ENCODE peak calls at places on chromosomes 13 and 19, in ten cellular contexts. One of them, this sample, is unnamed.

GRCh38 chr13:71374471-71375041 is 492.4 kb downstream of the DACH1 start:
- DNase-seq in transverse colon: no peak
- DNase-seq in thyroid gland: no peak
- DNase-seq in coronary artery: no peak
- DNase-seq in A549: no peak
- DNase-seq in caudate nucleus: no peak
- DNase-seq in thoracic aorta: no peak
- DNase-seq in CD4-positive, alpha-beta T cell: no peak
- DNase-seq in aorta: no peak
- DNase-seq in foreskin keratinocyte: peak
- DNase-seq in this sample: no peak

GRCh38 chr13:36006347-36006746 is 124.8 kb downstream of the DCLK1 start:
- DNase-seq in thyroid gland: no peak
- DNase-seq in CD4-positive, alpha-beta T cell: no peak
- DNase-seq in transverse colon: no peak
- DNase-seq in caudate nucleus: no peak
- DNase-seq in coronary artery: no peak
- DNase-seq in thoracic aorta: no peak
- DNase-seq in foreskin keratinocyte: no peak
- DNase-seq in aorta: no peak
- DNase-seq in A549: no peak
- DNase-seq in this sample: no peak

GRCh38 chr19:33905473-33905936 is 108.8 kb downstream of the KCTD15 start:
- DNase-seq in CD4-positive, alpha-beta T cell: no peak
- DNase-seq in coronary artery: no peak
- DNase-seq in thoracic aorta: no peak
- DNase-seq in foreskin keratinocyte: peak
- DNase-seq in caudate nucleus: no peak
- DNase-seq in transverse colon: peak
- DNase-seq in A549: no peak
- DNase-seq in aorta: no peak
- DNase-seq in thyroid gland: peak
- DNase-seq in this sample: no peak

GRCh38 chr19:13153627-13154240 is 3.5 kb downstream of the IER2 start:
- DNase-seq in thyroid gland: peak
- DNase-seq in foreskin keratinocyte: no peak
- DNase-seq in thoracic aorta: no peak
- DNase-seq in A549: no peak
- DNase-seq in aorta: peak
- DNase-seq in caudate nucleus: no peak
- DNase-seq in coronary artery: peak
- DNase-seq in CD4-positive, alpha-beta T cell: no peak
- DNase-seq in transverse colon: peak
- DNase-seq in this sample: no peak

GRCh38 chr19:39157997-39158389 is 32.4 kb downstream of the PAK4 start:
- DNase-seq in thoracic aorta: no peak
- DNase-seq in coronary artery: no peak
- DNase-seq in CD4-positive, alpha-beta T cell: no peak
- DNase-seq in aorta: no peak
- DNase-seq in transverse colon: no peak
- DNase-seq in A549: no peak
- DNase-seq in thyroid gland: no peak
- DNase-seq in caudate nucleus: no peak
- DNase-seq in foreskin keratinocyte: no peak
- DNase-seq in this sample: no peak

GRCh38 chr13:91045351-91046034 is 302.0 kb upstream of the MIR17HG start:
- DNase-seq in A549: peak
- DNase-seq in thoracic aorta: no peak
- DNase-seq in foreskin keratinocyte: peak
- DNase-seq in CD4-positive, alpha-beta T cell: no peak
- DNase-seq in transverse colon: no peak
- DNase-seq in aorta: no peak
- DNase-seq in coronary artery: no peak
- DNase-seq in caudate nucleus: no peak
- DNase-seq in thyroid gland: no peak
- DNase-seq in this sample: no peak

GRCh38 chr19:10408511-10409291 is 5.4 kb upstream of the CDC37 start:
- DNase-seq in thoracic aorta: no peak
- DNase-seq in aorta: peak
- DNase-seq in caudate nucleus: no peak
- DNase-seq in thyroid gland: no peak
- DNase-seq in foreskin keratinocyte: no peak
- DNase-seq in A549: no peak
- DNase-seq in transverse colon: peak
- DNase-seq in CD4-positive, alpha-beta T cell: peak
- DNase-seq in coronary artery: no peak
- DNase-seq in this sample: no peak

GRCh38 chr19:17755977-17756670 is 4.8 kb downstream of the FCHO1 start:
- DNase-seq in caudate nucleus: peak
- DNase-seq in aorta: no peak
- DNase-seq in foreskin keratinocyte: no peak
- DNase-seq in thyroid gland: peak
- DNase-seq in CD4-positive, alpha-beta T cell: peak
- DNase-seq in transverse colon: peak
- DNase-seq in A549: peak
- DNase-seq in coronary artery: no peak
- DNase-seq in thoracic aorta: no peak
- DNase-seq in this sample: peak

GRCh38 chr19:800360-801029 is 3.2 kb downstream of the PTBP1 start:
- DNase-seq in CD4-positive, alpha-beta T cell: no peak
- DNase-seq in caudate nucleus: no peak
- DNase-seq in coronary artery: no peak
- DNase-seq in thoracic aorta: no peak
- DNase-seq in transverse colon: peak
- DNase-seq in A549: no peak
- DNase-seq in thyroid gland: peak
- DNase-seq in foreskin keratinocyte: peak
- DNase-seq in aorta: no peak
- DNase-seq in this sample: no peak
- H3K27ac ChIP-seq in CD4-positive, alpha-beta T cell: no peak
- H3K27ac ChIP-seq in caudate nucleus: no peak
- H3K27ac ChIP-seq in coronary artery: peak
- H3K27ac ChIP-seq in thoracic aorta: peak
- H3K27ac ChIP-seq in transverse colon: peak
- H3K27ac ChIP-seq in A549: peak
- H3K27ac ChIP-seq in thyroid gland: peak
- H3K27ac ChIP-seq in foreskin keratinocyte: peak
- H3K27ac ChIP-seq in aorta: no peak
- H3K27ac ChIP-seq in this sample: no peak

GRCh38 chr19:41187884-41188279 is 5.1 kb upstream of the CYP2S1 start:
- DNase-seq in thoracic aorta: no peak
- DNase-seq in CD4-positive, alpha-beta T cell: no peak
- DNase-seq in A549: no peak
- DNase-seq in thyroid gland: no peak
- DNase-seq in coronary artery: no peak
- DNase-seq in aorta: no peak
- DNase-seq in foreskin keratinocyte: no peak
- DNase-seq in transverse colon: no peak
- DNase-seq in caudate nucleus: no peak
- DNase-seq in this sample: no peak

GRCh38 chr19:41193420-41194156 is 569 bp downstream of the CYP2S1 start:
- DNase-seq in aorta: no peak
- DNase-seq in thyroid gland: no peak
- DNase-seq in CD4-positive, alpha-beta T cell: no peak
- DNase-seq in thoracic aorta: no peak
- DNase-seq in foreskin keratinocyte: no peak
- DNase-seq in caudate nucleus: no peak
- DNase-seq in coronary artery: no peak
- DNase-seq in transverse colon: no peak
- DNase-seq in A549: no peak
- DNase-seq in this sample: no peak

GRCh38 chr19:41186971-41187883 is 5.8 kb upstream of the CYP2S1 start:
- DNase-seq in CD4-positive, alpha-beta T cell: no peak
- DNase-seq in aorta: no peak
- DNase-seq in coronary artery: no peak
- DNase-seq in thyroid gland: no peak
- DNase-seq in foreskin keratinocyte: no peak
- DNase-seq in caudate nucleus: no peak
- DNase-seq in A549: no peak
- DNase-seq in thoracic aorta: no peak
- DNase-seq in transverse colon: no peak
- DNase-seq in this sample: no peak

GRCh38 chr19:41192574-41193419 is at the start of gene CYP2S1:
- DNase-seq in thyroid gland: no peak
- DNase-seq in A549: peak
- DNase-seq in coronary artery: no peak
- DNase-seq in caudate nucleus: no peak
- DNase-seq in transverse colon: peak
- DNase-seq in aorta: peak
- DNase-seq in foreskin keratinocyte: no peak
- DNase-seq in thoracic aorta: no peak
- DNase-seq in CD4-positive, alpha-beta T cell: no peak
- DNase-seq in this sample: no peak

DNA sequence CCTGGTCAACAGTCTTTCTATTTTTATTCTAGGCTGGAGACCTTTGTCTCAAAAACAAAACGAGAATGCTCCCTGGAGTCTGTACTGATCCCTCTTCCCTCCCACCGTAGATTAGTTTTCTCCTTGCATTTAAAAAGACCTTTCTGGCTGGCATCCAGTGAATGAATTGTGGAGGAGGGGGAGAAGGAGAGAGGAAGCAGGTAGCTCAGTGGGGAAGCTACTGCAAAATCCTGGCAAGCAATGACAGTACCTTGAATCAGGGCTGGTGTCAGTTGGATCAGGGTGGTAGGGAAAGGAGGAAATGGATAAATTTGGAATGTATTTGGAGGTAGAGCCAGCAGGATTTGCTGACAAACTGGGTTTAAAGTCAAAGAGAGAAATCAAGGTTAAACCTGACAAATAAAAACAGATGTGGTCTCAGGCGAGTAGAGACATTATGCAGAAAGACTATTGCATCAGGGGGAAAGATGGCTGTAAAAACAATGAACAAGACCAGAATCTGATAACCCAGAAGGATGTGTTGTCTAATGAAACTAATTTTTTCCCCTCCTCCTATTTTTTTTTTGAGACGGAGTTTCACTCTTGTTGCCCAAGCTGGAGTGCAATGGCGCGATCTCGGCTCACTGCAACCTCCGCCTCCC is 3.5 kb upstream of the CYP2S1 start:
- DNase-seq in A549: no peak
- DNase-seq in caudate nucleus: no peak
- DNase-seq in coronary artery: no peak
- DNase-seq in aorta: no peak
- DNase-seq in foreskin keratinocyte: no peak
- DNase-seq in CD4-positive, alpha-beta T cell: no peak
- DNase-seq in transverse colon: no peak
- DNase-seq in thoracic aorta: no peak
- DNase-seq in thyroid gland: no peak
- DNase-seq in this sample: no peak
- H3K27ac ChIP-seq in A549: peak
- H3K27ac ChIP-seq in caudate nucleus: no peak
- H3K27ac ChIP-seq in coronary artery: no peak
- H3K27ac ChIP-seq in aorta: no peak
- H3K27ac ChIP-seq in foreskin keratinocyte: no peak
- H3K27ac ChIP-seq in CD4-positive, alpha-beta T cell: no peak
- H3K27ac ChIP-seq in transverse colon: no peak
- H3K27ac ChIP-seq in thoracic aorta: no peak
- H3K27ac ChIP-seq in thyroid gland: no peak
- H3K27ac ChIP-seq in this sample: no peak

GRCh38 chr19:867855-868457 is 8.5 kb downstream of the CFD start:
- DNase-seq in CD4-positive, alpha-beta T cell: no peak
- DNase-seq in foreskin keratinocyte: no peak
- DNase-seq in coronary artery: no peak
- DNase-seq in A549: no peak
- DNase-seq in caudate nucleus: no peak
- DNase-seq in aorta: no peak
- DNase-seq in thoracic aorta: no peak
- DNase-seq in transverse colon: no peak
- DNase-seq in thyroid gland: no peak
- DNase-seq in this sample: no peak

GRCh38 chr19:870963-871401 is 11.5 kb downstream of the CFD start:
- DNase-seq in thoracic aorta: no peak
- DNase-seq in aorta: no peak
- DNase-seq in A549: peak
- DNase-seq in foreskin keratinocyte: no peak
- DNase-seq in thyroid gland: peak
- DNase-seq in coronary artery: no peak
- DNase-seq in transverse colon: no peak
- DNase-seq in CD4-positive, alpha-beta T cell: no peak
- DNase-seq in caudate nucleus: no peak
- DNase-seq in this sample: no peak

GRCh38 chr19:868458-869244 is 9.2 kb downstream of the CFD start:
- DNase-seq in coronary artery: no peak
- DNase-seq in thyroid gland: no peak
- DNase-seq in thoracic aorta: no peak
- DNase-seq in foreskin keratinocyte: no peak
- DNase-seq in aorta: no peak
- DNase-seq in transverse colon: no peak
- DNase-seq in A549: no peak
- DNase-seq in CD4-positive, alpha-beta T cell: no peak
- DNase-seq in caudate nucleus: no peak
- DNase-seq in this sample: no peak

GRCh38 chr19:870314-870713 is 10.8 kb downstream of the CFD start:
- DNase-seq in aorta: no peak
- DNase-seq in thoracic aorta: no peak
- DNase-seq in transverse colon: no peak
- DNase-seq in caudate nucleus: no peak
- DNase-seq in A549: no peak
- DNase-seq in CD4-positive, alpha-beta T cell: no peak
- DNase-seq in foreskin keratinocyte: no peak
- DNase-seq in coronary artery: no peak
- DNase-seq in thyroid gland: no peak
- DNase-seq in this sample: no peak

DNA sequence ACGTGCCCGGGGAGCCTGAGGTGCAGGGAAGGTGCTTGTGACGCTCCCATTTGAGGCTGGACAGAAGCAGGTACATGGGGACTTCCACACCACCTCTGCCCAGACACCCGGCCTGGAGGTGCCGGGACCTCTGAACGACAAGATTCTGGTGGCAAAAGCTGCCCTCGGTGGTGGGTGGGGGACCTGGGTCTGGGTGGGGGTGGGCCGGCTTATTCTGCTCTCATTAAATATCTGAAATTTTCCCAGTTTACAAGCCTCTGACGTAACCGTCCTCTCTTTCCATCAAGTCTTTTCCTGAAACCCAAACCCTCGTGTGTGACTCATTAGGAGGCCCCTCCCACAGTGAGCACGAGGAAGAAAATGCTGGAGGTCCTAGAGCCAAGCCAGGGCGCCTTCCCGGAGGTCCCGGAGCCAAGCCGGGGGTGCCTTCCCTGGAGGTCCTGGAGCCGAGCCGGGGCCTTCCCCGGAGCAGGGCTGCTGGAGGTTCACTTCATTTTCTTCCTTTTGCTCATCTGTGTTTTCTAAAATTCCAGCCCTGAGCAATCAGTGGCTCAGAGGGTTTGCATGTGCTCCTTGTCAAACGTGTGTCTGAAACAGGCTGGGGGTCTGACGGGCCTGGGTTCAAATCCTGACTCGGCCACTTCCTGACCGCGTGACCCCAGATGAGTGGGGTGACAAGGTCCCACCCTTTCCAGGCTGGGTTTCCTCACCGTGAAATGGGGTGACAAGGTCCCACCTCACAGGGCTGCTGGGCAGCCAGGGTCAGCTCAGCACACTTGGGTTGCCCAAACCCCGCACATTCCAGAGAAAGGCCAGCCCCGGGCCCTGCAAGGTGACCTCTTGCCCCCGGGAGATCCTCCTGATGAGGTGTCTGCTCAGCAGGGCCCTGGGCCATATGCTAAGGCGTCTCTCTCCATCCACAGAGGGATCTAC is 10.0 kb downstream of the CFD start:
- DNase-seq in CD4-positive, alpha-beta T cell: no peak
- DNase-seq in caudate nucleus: no peak
- DNase-seq in transverse colon: peak
- DNase-seq in coronary artery: peak
- DNase-seq in aorta: peak
- DNase-seq in thyroid gland: no peak
- DNase-seq in foreskin keratinocyte: peak
- DNase-seq in thoracic aorta: peak
- DNase-seq in A549: peak
- DNase-seq in this sample: no peak
- H3K27ac ChIP-seq in CD4-positive, alpha-beta T cell: no peak
- H3K27ac ChIP-seq in caudate nucleus: no peak
- H3K27ac ChIP-seq in transverse colon: peak
- H3K27ac ChIP-seq in coronary artery: peak
- H3K27ac ChIP-seq in aorta: no peak
- H3K27ac ChIP-seq in thyroid gland: no peak
- H3K27ac ChIP-seq in foreskin keratinocyte: peak
- H3K27ac ChIP-seq in thoracic aorta: peak
- H3K27ac ChIP-seq in A549: peak
- H3K27ac ChIP-seq in this sample: no peak

DNA sequence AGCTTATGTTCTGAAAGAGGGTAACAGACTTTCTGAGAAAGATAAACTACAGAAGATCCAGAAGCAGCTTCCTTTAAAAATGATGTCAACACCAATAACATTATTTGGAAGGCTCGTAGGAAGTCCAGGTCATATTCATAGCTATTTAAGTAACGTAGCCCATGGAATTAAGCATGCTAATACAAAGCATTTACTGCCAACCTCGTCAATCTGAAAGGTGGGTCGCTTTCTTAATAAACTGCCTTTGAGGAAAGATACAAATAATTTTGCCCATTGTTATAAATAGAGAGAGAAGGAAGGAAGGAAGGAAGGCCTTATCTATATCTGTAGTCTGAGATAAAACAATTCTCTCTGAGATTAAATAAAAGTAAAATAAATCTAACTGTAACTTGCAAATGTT is 80.3 kb downstream of the STARD13 start:
- DNase-seq in thoracic aorta: no peak
- DNase-seq in coronary artery: no peak
- DNase-seq in foreskin keratinocyte: no peak
- DNase-seq in aorta: no peak
- DNase-seq in transverse colon: no peak
- DNase-seq in thyroid gland: no peak
- DNase-seq in A549: no peak
- DNase-seq in caudate nucleus: no peak
- DNase-seq in CD4-positive, alpha-beta T cell: no peak
- DNase-seq in this sample: no peak
- H3K27ac ChIP-seq in thoracic aorta: peak
- H3K27ac ChIP-seq in coronary artery: peak
- H3K27ac ChIP-seq in foreskin keratinocyte: no peak
- H3K27ac ChIP-seq in aorta: peak
- H3K27ac ChIP-seq in transverse colon: peak
- H3K27ac ChIP-seq in thyroid gland: peak
- H3K27ac ChIP-seq in A549: no peak
- H3K27ac ChIP-seq in caudate nucleus: no peak
- H3K27ac ChIP-seq in CD4-positive, alpha-beta T cell: no peak
- H3K27ac ChIP-seq in this sample: no peak